ENCODE peak calls at places on chromosomes 5 and 9, in eight cellular contexts. One of them, this sample, is unnamed.

GRCh38 chr9:84121991-84122523 is 141.5 kb downstream of the RMI1 start:
- DNase-seq in non-pigmented ciliary epithelial cell: peak
- DNase-seq in pancreas: no peak
- DNase-seq in gastrocnemius medialis: no peak
- DNase-seq in heart right ventricle: no peak
- DNase-seq in HTR-8/SVneo: no peak
- DNase-seq in NCI-H748 treated with DMSO at 0.1 percent for 48 hours: peak
- DNase-seq in activated CD8-positive, alpha-beta T cell treated with anti-CD3 and anti-CD28 coated beads, Interleukin-2, amount 10 ng/mL, durations not matched to agents 7 days and 5 days: no peak
- DNase-seq in this sample: peak

GRCh38 chr9:73807956-73808355 is 656.3 kb downstream of the ANXA1 start:
- DNase-seq in non-pigmented ciliary epithelial cell: peak
- DNase-seq in pancreas: no peak
- DNase-seq in HTR-8/SVneo: no peak
- DNase-seq in heart right ventricle: no peak
- DNase-seq in activated CD8-positive, alpha-beta T cell treated with anti-CD3 and anti-CD28 coated beads, Interleukin-2, amount 10 ng/mL, durations not matched to agents 7 days and 5 days: no peak
- DNase-seq in gastrocnemius medialis: no peak
- DNase-seq in NCI-H748 treated with DMSO at 0.1 percent for 48 hours: no peak
- DNase-seq in this sample: peak

GRCh38 chr5:110150199-110150598 is 460.5 kb downstream of the MAN2A1 start:
- DNase-seq in heart right ventricle: no peak
- DNase-seq in non-pigmented ciliary epithelial cell: peak
- DNase-seq in HTR-8/SVneo: no peak
- DNase-seq in activated CD8-positive, alpha-beta T cell treated with anti-CD3 and anti-CD28 coated beads, Interleukin-2, amount 10 ng/mL, durations not matched to agents 7 days and 5 days: no peak
- DNase-seq in pancreas: no peak
- DNase-seq in gastrocnemius medialis: no peak
- DNase-seq in NCI-H748 treated with DMSO at 0.1 percent for 48 hours: no peak
- DNase-seq in this sample: peak

GRCh38 chr5:1235379-1235778 is 10.2 kb downstream of the SLC6A18 start:
- DNase-seq in non-pigmented ciliary epithelial cell: no peak
- DNase-seq in HTR-8/SVneo: no peak
- DNase-seq in heart right ventricle: no peak
- DNase-seq in activated CD8-positive, alpha-beta T cell treated with anti-CD3 and anti-CD28 coated beads, Interleukin-2, amount 10 ng/mL, durations not matched to agents 7 days and 5 days: peak
- DNase-seq in pancreas: no peak
- DNase-seq in NCI-H748 treated with DMSO at 0.1 percent for 48 hours: no peak
- DNase-seq in gastrocnemius medialis: no peak
- DNase-seq in this sample: no peak

GRCh38 chr9:21121595-21122251 is 19.9 kb downstream of the IFNW1 start:
- DNase-seq in heart right ventricle: no peak
- DNase-seq in activated CD8-positive, alpha-beta T cell treated with anti-CD3 and anti-CD28 coated beads, Interleukin-2, amount 10 ng/mL, durations not matched to agents 7 days and 5 days: no peak
- DNase-seq in gastrocnemius medialis: no peak
- DNase-seq in HTR-8/SVneo: no peak
- DNase-seq in pancreas: no peak
- DNase-seq in non-pigmented ciliary epithelial cell: no peak
- DNase-seq in NCI-H748 treated with DMSO at 0.1 percent for 48 hours: no peak
- DNase-seq in this sample: no peak

GRCh38 chr9:134243778-134244467 is 79.6 kb upstream of the RNU6ATAC start:
- DNase-seq in non-pigmented ciliary epithelial cell: no peak
- DNase-seq in NCI-H748 treated with DMSO at 0.1 percent for 48 hours: no peak
- DNase-seq in HTR-8/SVneo: no peak
- DNase-seq in heart right ventricle: no peak
- DNase-seq in gastrocnemius medialis: peak
- DNase-seq in activated CD8-positive, alpha-beta T cell treated with anti-CD3 and anti-CD28 coated beads, Interleukin-2, amount 10 ng/mL, durations not matched to agents 7 days and 5 days: no peak
- DNase-seq in pancreas: no peak
- DNase-seq in this sample: peak

GRCh38 chr9:23123048-23123632 is 676.5 kb downstream of the DMRTA1 start:
- DNase-seq in pancreas: no peak
- DNase-seq in activated CD8-positive, alpha-beta T cell treated with anti-CD3 and anti-CD28 coated beads, Interleukin-2, amount 10 ng/mL, durations not matched to agents 7 days and 5 days: no peak
- DNase-seq in HTR-8/SVneo: peak
- DNase-seq in non-pigmented ciliary epithelial cell: peak
- DNase-seq in NCI-H748 treated with DMSO at 0.1 percent for 48 hours: no peak
- DNase-seq in heart right ventricle: no peak
- DNase-seq in gastrocnemius medialis: no peak
- DNase-seq in this sample: peak

GRCh38 chr9:2583308-2584013 is 38.1 kb upstream of the VLDLR start:
- DNase-seq in non-pigmented ciliary epithelial cell: no peak
- DNase-seq in pancreas: no peak
- DNase-seq in gastrocnemius medialis: no peak
- DNase-seq in activated CD8-positive, alpha-beta T cell treated with anti-CD3 and anti-CD28 coated beads, Interleukin-2, amount 10 ng/mL, durations not matched to agents 7 days and 5 days: no peak
- DNase-seq in HTR-8/SVneo: no peak
- DNase-seq in NCI-H748 treated with DMSO at 0.1 percent for 48 hours: no peak
- DNase-seq in heart right ventricle: peak
- DNase-seq in this sample: no peak

GRCh38 chr5:138037271-138037670 is 4.4 kb upstream of the FAM13B start:
- DNase-seq in gastrocnemius medialis: no peak
- DNase-seq in pancreas: no peak
- DNase-seq in heart right ventricle: no peak
- DNase-seq in HTR-8/SVneo: no peak
- DNase-seq in NCI-H748 treated with DMSO at 0.1 percent for 48 hours: no peak
- DNase-seq in activated CD8-positive, alpha-beta T cell treated with anti-CD3 and anti-CD28 coated beads, Interleukin-2, amount 10 ng/mL, durations not matched to agents 7 days and 5 days: no peak
- DNase-seq in non-pigmented ciliary epithelial cell: no peak
- DNase-seq in this sample: no peak

GRCh38 chr5:14035859-14036440 is 91.5 kb upstream of the DNAH5 start:
- DNase-seq in activated CD8-positive, alpha-beta T cell treated with anti-CD3 and anti-CD28 coated beads, Interleukin-2, amount 10 ng/mL, durations not matched to agents 7 days and 5 days: no peak
- DNase-seq in non-pigmented ciliary epithelial cell: peak
- DNase-seq in HTR-8/SVneo: peak
- DNase-seq in gastrocnemius medialis: no peak
- DNase-seq in pancreas: peak
- DNase-seq in heart right ventricle: peak
- DNase-seq in NCI-H748 treated with DMSO at 0.1 percent for 48 hours: no peak
- DNase-seq in this sample: peak

GRCh38 chr9:77897292-77897691 is 134.3 kb downstream of the GNAQ start:
- DNase-seq in NCI-H748 treated with DMSO at 0.1 percent for 48 hours: peak
- DNase-seq in HTR-8/SVneo: no peak
- DNase-seq in pancreas: no peak
- DNase-seq in heart right ventricle: peak
- DNase-seq in activated CD8-positive, alpha-beta T cell treated with anti-CD3 and anti-CD28 coated beads, Interleukin-2, amount 10 ng/mL, durations not matched to agents 7 days and 5 days: no peak
- DNase-seq in non-pigmented ciliary epithelial cell: no peak
- DNase-seq in gastrocnemius medialis: no peak
- DNase-seq in this sample: peak

GRCh38 chr5:142644640-142645361 is 41.1 kb downstream of the FGF1 start:
- DNase-seq in HTR-8/SVneo: peak
- DNase-seq in NCI-H748 treated with DMSO at 0.1 percent for 48 hours: no peak
- DNase-seq in non-pigmented ciliary epithelial cell: peak
- DNase-seq in pancreas: no peak
- DNase-seq in activated CD8-positive, alpha-beta T cell treated with anti-CD3 and anti-CD28 coated beads, Interleukin-2, amount 10 ng/mL, durations not matched to agents 7 days and 5 days: no peak
- DNase-seq in heart right ventricle: peak
- DNase-seq in gastrocnemius medialis: no peak
- DNase-seq in this sample: peak

GRCh38 chr5:171351674-171352073 is 36.0 kb upstream of the NPM1 start:
- DNase-seq in non-pigmented ciliary epithelial cell: no peak
- DNase-seq in NCI-H748 treated with DMSO at 0.1 percent for 48 hours: no peak
- DNase-seq in heart right ventricle: no peak
- DNase-seq in HTR-8/SVneo: no peak
- DNase-seq in pancreas: no peak
- DNase-seq in activated CD8-positive, alpha-beta T cell treated with anti-CD3 and anti-CD28 coated beads, Interleukin-2, amount 10 ng/mL, durations not matched to agents 7 days and 5 days: no peak
- DNase-seq in gastrocnemius medialis: no peak
- DNase-seq in this sample: no peak

GRCh38 chr5:149264432-149265069 is 7.1 kb upstream of the AFAP1L1 start:
- DNase-seq in HTR-8/SVneo: no peak
- DNase-seq in gastrocnemius medialis: no peak
- DNase-seq in non-pigmented ciliary epithelial cell: no peak
- DNase-seq in activated CD8-positive, alpha-beta T cell treated with anti-CD3 and anti-CD28 coated beads, Interleukin-2, amount 10 ng/mL, durations not matched to agents 7 days and 5 days: peak
- DNase-seq in pancreas: peak
- DNase-seq in heart right ventricle: no peak
- DNase-seq in NCI-H748 treated with DMSO at 0.1 percent for 48 hours: peak
- DNase-seq in this sample: no peak

GRCh38 chr5:16737173-16737572 is 120.4 kb upstream of the RETREG1 start:
- DNase-seq in HTR-8/SVneo: no peak
- DNase-seq in non-pigmented ciliary epithelial cell: no peak
- DNase-seq in NCI-H748 treated with DMSO at 0.1 percent for 48 hours: peak
- DNase-seq in pancreas: no peak
- DNase-seq in activated CD8-positive, alpha-beta T cell treated with anti-CD3 and anti-CD28 coated beads, Interleukin-2, amount 10 ng/mL, durations not matched to agents 7 days and 5 days: no peak
- DNase-seq in heart right ventricle: no peak
- DNase-seq in gastrocnemius medialis: no peak
- DNase-seq in this sample: no peak

GRCh38 chr5:5017827-5018559 is 122.1 kb upstream of the ADAMTS16 start:
- DNase-seq in pancreas: no peak
- DNase-seq in activated CD8-positive, alpha-beta T cell treated with anti-CD3 and anti-CD28 coated beads, Interleukin-2, amount 10 ng/mL, durations not matched to agents 7 days and 5 days: no peak
- DNase-seq in heart right ventricle: no peak
- DNase-seq in non-pigmented ciliary epithelial cell: no peak
- DNase-seq in NCI-H748 treated with DMSO at 0.1 percent for 48 hours: no peak
- DNase-seq in gastrocnemius medialis: no peak
- DNase-seq in HTR-8/SVneo: peak
- DNase-seq in this sample: no peak

GRCh38 chr9:100449420-100449819 is 22.5 kb downstream of the MSANTD3 start:
- DNase-seq in HTR-8/SVneo: no peak
- DNase-seq in pancreas: no peak
- DNase-seq in activated CD8-positive, alpha-beta T cell treated with anti-CD3 and anti-CD28 coated beads, Interleukin-2, amount 10 ng/mL, durations not matched to agents 7 days and 5 days: no peak
- DNase-seq in gastrocnemius medialis: no peak
- DNase-seq in NCI-H748 treated with DMSO at 0.1 percent for 48 hours: no peak
- DNase-seq in non-pigmented ciliary epithelial cell: no peak
- DNase-seq in heart right ventricle: no peak
- DNase-seq in this sample: no peak

This sample was measured in fibroblast of pulmonary artery.